ENCODE peak calls at places on chromosome 2, in four cellular contexts. N is IMR-90, H is mesenchymal stem cell, I is neuronal stem cell. O is an unnamed sample. For H3K4me1, the result is how much of the 10 kb centered on the place peaks cover.

GRCh38 chr2:152823901-152824300 is 105.5 kb downstream of the ARL6IP6 start:
- DNase-seq in N (no peak), H (no peak), I (no peak), O (no peak)

GRCh38 chr2:180057706-180058412 is 50.8 kb upstream of the CWC22 start:
- DNase-seq in N (no peak), H (no peak), I (peak), O (no peak)

GRCh38 chr2:127589876-127590275 is 54.4 kb downstream of the MYO7B start:
- DNase-seq in N (no peak), H (no peak), I (no peak), O (no peak)

GRCh38 chr2:219386532-219387280 is 1.0 kb downstream of the DNPEP start:
- DNase-seq in N (no peak), H (no peak), I (peak), O (peak)

GRCh38 chr2:11703700-11704099 is 33.7 kb upstream of the NTSR2 start:
- DNase-seq in N (peak), H (no peak), I (no peak), O (no peak)

GRCh38 chr2:136764397-136765255 is 719 bp upstream of the THSD7B start:
- DNase-seq in N (no peak), H (no peak), I (peak), O (peak)

GRCh38 chr2:71796174-71796592 is 342.8 kb downstream of the DYSF start:
- DNase-seq in N (peak), H (peak), I (no peak), O (no peak)

GRCh38 chr2:15058015-15058414 is 425.5 kb downstream of the LRATD1 start:
- DNase-seq in N (no peak), H (no peak), I (no peak), O (no peak)

GRCh38 chr2:112884869-112885502 is 26.0 kb upstream of the IL37 start:
- DNase-seq in N (no peak), H (no peak), I (peak), O (peak)

GRCh38 chr2:234954551-234954992 is 2.8 kb downstream of the SH3BP4 start:
- DNase-seq in N (peak), H (peak), I (no peak), O (no peak)

GRCh38 chr2:39568561-39569006 is 97.1 kb upstream of the TMEM178A start:
- DNase-seq in N (peak), H (peak), I (no peak), O (no peak)

GRCh38 chr2:241870611-241871537 is 1.3 kb downstream of the RTP5 start:
- DNase-seq in N (no peak), H (no peak), I (no peak), O (no peak)

GRCh38 chr2:113138428-113139322 is 11.3 kb downstream of the IL1RN start:
- DNase-seq in N (peak), H (peak), I (peak), O (no peak)

GRCh38 chr2:68403199-68403644 is 38.1 kb downstream of the PLEK start:
- DNase-seq in N (no peak), H (no peak), I (no peak), O (no peak)

GRCh38 chr2:207695293-207695692 is 16.1 kb upstream of the CCNYL1 start:
- DNase-seq in N (no peak), H (no peak), I (no peak), O (no peak)

GRCh38 chr2:128425731-128426620 is 107.3 kb upstream of the HS6ST1 start:
- DNase-seq in N (peak), H (no peak), I (no peak), O (peak)

GRCh38 chr2:101679801-101680487 is 17.6 kb upstream of the MAP4K4 start:
- DNase-seq in N (no peak), H (peak), I (no peak), O (no peak)

DNA sequence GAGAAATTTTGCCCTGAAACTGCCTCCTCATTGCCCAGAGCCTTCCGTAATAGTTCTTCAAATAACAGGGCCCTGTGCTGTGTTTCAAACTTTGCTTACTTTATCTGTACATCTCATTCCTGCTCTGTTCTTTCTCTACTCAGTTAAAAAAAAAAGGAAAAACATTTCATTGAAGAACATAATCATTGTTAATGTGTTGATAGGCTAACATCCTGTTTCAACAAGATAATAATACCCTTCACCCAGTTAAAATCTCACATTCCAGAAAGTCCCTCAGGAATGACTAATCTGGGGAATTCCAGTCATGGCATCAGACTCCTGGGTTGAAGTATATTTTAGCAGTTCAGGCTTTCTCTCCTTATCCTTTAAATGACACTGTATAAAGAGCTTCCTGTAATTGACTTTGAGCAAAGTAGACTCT is 45.6 kb upstream of the ITGAV start:
- DNase-seq in N (peak), H (peak), I (peak), O (no peak)
- H3K4me2 ChIP-seq in N (peak), H (no peak), I (no peak), O (no peak)

DNA sequence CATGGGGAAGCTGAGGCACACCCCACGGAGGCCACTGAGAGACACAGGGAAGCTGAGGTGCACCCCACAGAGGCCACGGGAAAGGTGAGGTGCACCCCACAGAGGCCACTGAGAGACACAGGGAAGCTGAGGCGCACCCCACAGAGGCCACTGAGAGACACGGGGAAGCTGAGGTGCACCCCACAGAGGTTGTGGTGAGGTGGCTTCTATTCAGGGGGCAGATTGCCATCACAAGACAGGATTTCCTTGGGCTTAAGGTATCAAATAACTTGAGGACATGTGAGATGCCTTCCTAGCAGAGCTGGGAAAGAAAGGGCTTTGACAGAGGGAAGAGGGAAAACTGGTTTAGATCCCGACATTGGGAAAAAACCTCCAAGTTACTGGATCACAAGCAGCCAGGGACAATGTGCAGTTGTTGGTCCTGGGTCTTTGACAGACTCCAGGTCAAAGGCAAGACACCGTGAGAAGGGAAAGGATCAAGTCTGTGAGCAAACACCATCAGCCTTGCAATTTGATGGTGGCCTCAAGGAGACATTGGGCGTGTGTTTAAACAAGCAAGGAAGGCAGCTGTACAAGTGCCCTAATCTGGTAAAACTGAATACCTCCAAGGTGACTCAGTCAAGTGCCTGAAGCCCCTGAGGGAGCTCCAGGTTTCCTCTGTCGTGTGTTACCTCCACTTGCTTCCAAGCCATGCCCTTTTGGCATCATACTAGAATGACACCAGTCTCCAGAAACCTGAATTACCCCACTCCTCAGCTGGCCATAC is 133.2 kb upstream of the EPAS1 start:
- DNase-seq in N (peak), H (peak), I (no peak), O (no peak)
- H4K91ac ChIP-seq in N (peak), H (peak), I (no peak), O (no peak)

GRCh38 chr2:181892795-181893435 is 1.4 kb downstream of the ITPRID2 start:
- DNase-seq in N (peak), H (peak), I (no peak), O (no peak)
- H3K4me1 ChIP-seq in N (under half), H (under half), I (under half), O (under half)

DNA sequence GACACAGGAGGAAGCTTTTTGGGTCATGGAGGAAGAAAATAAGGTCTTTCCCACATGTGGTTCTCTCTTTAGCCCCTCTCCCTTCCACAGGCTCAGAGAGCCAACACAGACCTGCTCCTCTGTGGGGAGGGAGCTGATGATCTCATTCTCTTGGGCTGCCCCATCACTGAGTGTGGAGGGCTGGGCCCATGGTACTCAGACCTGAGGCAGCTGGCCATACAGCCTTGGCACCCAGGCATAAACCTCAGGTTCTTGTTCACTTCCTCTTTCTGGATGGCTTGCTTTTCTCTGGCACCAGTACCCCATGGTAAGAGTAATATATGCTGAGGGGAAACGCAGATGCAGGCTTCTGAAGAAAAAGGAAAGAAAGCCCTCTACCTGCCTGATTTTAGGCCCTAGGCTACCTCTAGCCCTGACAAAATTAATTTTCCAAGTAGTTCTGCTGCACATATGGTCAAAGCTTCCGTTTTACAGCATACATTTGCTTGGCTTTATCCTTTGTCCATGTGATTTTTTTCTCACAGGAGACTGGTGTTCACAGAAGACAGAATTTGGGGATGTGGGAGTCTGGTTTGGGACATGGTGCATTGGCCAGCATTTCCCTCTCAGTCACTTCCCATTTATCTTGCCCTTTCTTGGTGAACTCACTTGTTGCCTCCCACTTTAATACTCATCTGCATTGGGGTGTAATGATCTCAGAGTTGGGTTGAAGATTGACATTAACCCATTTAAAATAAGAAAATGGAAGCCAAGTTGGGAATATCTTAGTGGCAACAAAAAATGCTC is 11.1 kb downstream of the DHRS9 start:
- DNase-seq in N (no peak), H (no peak), I (no peak), O (no peak)
- H3K4me2 ChIP-seq in N (no peak), H (no peak), I (no peak), O (no peak)